ENCODE peak calls at places on chromosome 10, in seven cellular contexts. B, R, P, M, J, E and C are unnamed samples.

GRCh38 chr10:92124524-92125168 is 166.2 kb downstream of the CPEB3 start:
- DNase-seq in R (no peak), B (peak), E (peak), P (no peak), J (no peak), M (peak), C (no peak)

GRCh38 chr10:49756031-49756430 is 6.1 kb downstream of the OGDHL start:
- DNase-seq in P (peak), J (no peak), M (no peak), E (no peak), R (no peak), B (no peak), C (no peak)

GRCh38 chr10:69741252-69741651 is 60.5 kb upstream of the COL13A1 start:
- DNase-seq in M (no peak), P (no peak), J (no peak), E (no peak), R (no peak), B (no peak), C (no peak)

GRCh38 chr10:126372359-126372758 is 15.9 kb downstream of the ADAM12 start:
- DNase-seq in M (no peak), J (no peak), B (peak), R (no peak), E (no peak), P (no peak), C (no peak)

GRCh38 chr10:14603539-14604102 is 171.1 kb downstream of the FAM107B start:
- DNase-seq in E (no peak), J (no peak), P (peak), M (no peak), R (peak), B (peak), C (no peak)

GRCh38 chr10:91340613-91341362 is 69.4 kb upstream of the HECTD2 start:
- DNase-seq in P (no peak), E (peak), B (no peak), J (no peak), R (no peak), M (no peak), C (peak)

GRCh38 chr10:84213076-84213475 is 12.3 kb downstream of the LRIT2 start:
- DNase-seq in J (no peak), M (no peak), B (no peak), E (no peak), R (no peak), P (peak), C (no peak)

GRCh38 chr10:58239561-58240169 is 28.0 kb downstream of the IPMK start:
- DNase-seq in P (no peak), J (no peak), R (no peak), B (no peak), M (no peak), E (no peak), C (no peak)

GRCh38 chr10:785539-786214 is 96.2 kb upstream of the DIP2C start:
- DNase-seq in E (no peak), J (peak), R (no peak), P (peak), B (no peak), M (peak), C (no peak)

GRCh38 chr10:44995914-44996633 is 4.6 kb upstream of the ZNF22 start:
- DNase-seq in J (peak), B (no peak), R (no peak), E (peak), M (peak), P (no peak), C (no peak)

GRCh38 chr10:79407397-79407796 is 38.0 kb downstream of the ZCCHC24 start:
- DNase-seq in J (no peak), P (no peak), M (no peak), R (no peak), B (no peak), E (no peak), C (no peak)

GRCh38 chr10:11869743-11870460 is 46.7 kb downstream of the PROSER2 start:
- DNase-seq in P (no peak), R (no peak), J (no peak), E (no peak), B (no peak), M (no peak), C (no peak)

GRCh38 chr10:49271346-49271745 is 27.6 kb upstream of the C10orf71 start:
- DNase-seq in P (no peak), J (no peak), M (no peak), R (no peak), B (no peak), E (no peak), C (no peak)

GRCh38 chr10:104707602-104708160 is 66.6 kb downstream of the SORCS3 start:
- DNase-seq in J (no peak), M (no peak), B (no peak), R (no peak), P (no peak), E (no peak), C (no peak)

GRCh38 chr10:62047960-62048383 is 146.5 kb downstream of the ARID5B start:
- DNase-seq in B (peak), J (peak), R (peak), P (no peak), E (no peak), M (peak), C (no peak)

GRCh38 chr10:73439055-73439454 is 5.7 kb upstream of the MSS51 start:
- DNase-seq in J (no peak), P (no peak), M (no peak), B (no peak), E (no peak), R (no peak), C (no peak)

GRCh38 chr10:76177945-76178344 is 746.5 kb downstream of the LRMDA start:
- DNase-seq in P (no peak), M (no peak), B (no peak), R (no peak), E (no peak), J (no peak), C (no peak)